ENCODE peak calls at places on chromosome 6, in ten cellular contexts. D is HCT116, E is psoas muscle, P is heart right ventricle, H is fibroblast of lung, V is cardiac muscle cell, O is PC-3, Q is pancreas, Z is HepG2, X is IMR-90. T is an unnamed sample.

GRCh38 chr6:46935687-46936086 is 13.9 kb upstream of the ADGRF5 start:
- DNase-seq in V (peak), H (peak), D (no peak), E (no peak), P (no peak), Z (no peak), Q (no peak), X (no peak), O (no peak), T (no peak)

GRCh38 chr6:34852406-34853085 is 35.3 kb downstream of the TAF11 start:
- DNase-seq in P (no peak), O (no peak), Z (no peak), X (no peak), E (no peak), V (no peak), Q (no peak), D (no peak), H (peak), T (no peak)

GRCh38 chr6:73984851-73985250 is 288.8 kb downstream of the CD109 start:
- DNase-seq in X (no peak), P (no peak), E (no peak), D (no peak), V (no peak), H (no peak), Z (no peak), O (no peak), Q (no peak), T (no peak)

GRCh38 chr6:111485316-111485715 is 2.3 kb upstream of the REV3L start:
- DNase-seq in X (peak), D (no peak), Z (no peak), O (no peak), E (no peak), H (peak), V (no peak), P (no peak), Q (no peak), T (no peak)

GRCh38 chr6:137496392-137496767 is 2.2 kb upstream of the OLIG3 start:
- DNase-seq in E (no peak), D (no peak), V (no peak), Q (no peak), P (no peak), Z (no peak), X (no peak), H (no peak), O (no peak), T (no peak)

GRCh38 chr6:82841309-82841708 is 224.3 kb downstream of the UBE3D start:
- DNase-seq in Z (no peak), X (no peak), V (no peak), P (no peak), Q (no peak), D (no peak), O (no peak), H (no peak), E (no peak), T (no peak)

GRCh38 chr6:79949235-79949634 is 1.9 kb upstream of the ELOVL4 start:
- DNase-seq in D (peak), Z (peak), E (no peak), H (peak), O (peak), X (peak), Q (peak), P (no peak), V (peak), T (no peak)

GRCh38 chr6:20924911-20925543 is 390.8 kb downstream of the CDKAL1 start:
- DNase-seq in H (no peak), Z (no peak), P (no peak), V (no peak), E (no peak), O (peak), Q (no peak), D (no peak), X (no peak), T (no peak)

GRCh38 chr6:143822584-143823024 is 20.5 kb upstream of the LTV1 start:
- DNase-seq in P (no peak), D (no peak), V (peak), H (peak), E (no peak), Z (no peak), Q (no peak), O (no peak), X (peak), T (no peak)

GRCh38 chr6:90039911-90040310 is 145.6 kb downstream of the GJA10 start:
- DNase-seq in V (no peak), O (no peak), P (no peak), Z (no peak), E (no peak), H (peak), D (no peak), X (peak), Q (no peak), T (no peak)

GRCh38 chr6:1995521-1996110 is 249.8 kb downstream of the GMDS start:
- DNase-seq in V (peak), D (peak), E (no peak), O (no peak), P (no peak), Q (no peak), H (peak), X (peak), Z (no peak), T (no peak)

GRCh38 chr6:1593958-1594314 is 15.8 kb upstream of the FOXC1 start:
- DNase-seq in Q (no peak), O (no peak), H (no peak), E (no peak), P (no peak), Z (no peak), V (no peak), X (no peak), D (no peak), T (peak)

DNA sequence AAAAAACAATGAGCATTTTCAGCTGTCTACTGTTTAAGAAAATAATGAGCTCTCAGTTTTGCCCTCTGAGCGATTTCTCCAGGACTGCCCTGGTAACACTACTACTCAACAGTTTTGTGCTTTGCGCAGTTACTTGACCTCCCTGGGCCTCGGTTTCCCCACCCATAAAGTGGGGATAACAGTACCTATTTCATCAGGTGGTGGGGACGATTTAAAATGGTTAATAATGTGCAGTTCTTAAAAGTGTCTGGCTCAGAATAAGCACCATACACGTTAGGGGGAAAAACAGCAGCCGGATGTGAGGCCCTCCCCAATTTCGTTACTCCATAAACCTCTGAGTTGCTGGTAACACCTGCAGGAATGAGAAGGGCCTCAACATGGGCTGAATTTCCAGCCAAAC is 1.1 kb upstream of the SIRT5 start:
- DNase-seq in O (no peak), P (no peak), Q (no peak), H (no peak), E (no peak), V (no peak), Z (no peak), D (no peak), X (no peak), T (no peak)
- TF ChIP-seq CTCF in O (no peak), P (no peak), Q (no peak), H (no peak), E (no peak), V (no peak), Z (no peak), D (no peak), X (no peak), T (no peak)

DNA sequence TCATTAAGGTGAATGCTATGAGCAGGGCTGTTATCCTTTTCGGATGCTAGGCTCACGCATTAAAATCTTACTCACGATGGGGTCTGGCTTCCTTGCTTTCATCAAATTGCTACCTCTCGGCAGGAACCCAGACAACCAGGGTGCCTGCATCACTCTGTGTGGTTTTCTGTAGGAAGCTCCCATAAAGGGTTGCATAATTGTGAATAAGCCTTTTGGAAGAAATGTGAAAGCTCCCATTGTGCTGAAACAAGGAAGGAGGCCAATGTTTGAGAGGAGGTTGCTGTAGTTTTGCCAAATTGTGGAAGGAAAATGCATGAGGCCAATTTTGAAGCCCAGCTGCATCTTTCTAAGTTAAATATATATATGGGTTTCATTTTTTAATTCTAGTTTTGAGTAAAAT is 615.5 kb downstream of the C6orf118 start:
- DNase-seq in E (no peak), X (no peak), P (no peak), Q (no peak), O (no peak), D (no peak), V (peak), Z (no peak), H (peak), T (no peak)
- H3K4me3 ChIP-seq in E (no peak), X (no peak), P (no peak), Q (no peak), O (no peak), D (no peak), V (no peak), Z (no peak), H (no peak), T (no peak)

GRCh38 chr6:44056392-44057237 is 70.6 kb downstream of the MRPL14 start:
- DNase-seq in D (no peak), H (peak), Z (no peak), O (no peak), E (peak), V (peak), P (peak), Q (no peak), X (peak), T (no peak)
- H3K27ac ChIP-seq in D (no peak), H (peak), Z (no peak), O (peak), E (no peak), V (no peak), P (peak), Q (no peak), X (peak), T (no peak)

GRCh38 chr6:146666909-146667308 is 68.1 kb downstream of the ADGB start:
- DNase-seq in V (no peak), D (no peak), Z (no peak), O (no peak), H (no peak), P (no peak), Q (no peak), E (no peak), X (no peak), T (no peak)
- TF ChIP-seq CTCF in V (no peak), D (no peak), Z (no peak), O (no peak), H (no peak), P (no peak), Q (no peak), E (no peak), X (no peak), T (no peak)